ENCODE peak calls at places on chromosomes 16 and 17, in ten cellular contexts. One of them, this sample, is unnamed. For H3K4me1, the result is how much of the 10 kb centered on the place peaks cover.

GRCh38 chr16:4452674-4453073 is 21.8 kb downstream of the NMRAL1 start:
- DNase-seq in transverse colon: no peak
- DNase-seq in left ventricle myocardium inferior: no peak
- DNase-seq in heart right ventricle: no peak
- DNase-seq in ascending aorta: no peak
- DNase-seq in hepatocyte: no peak
- DNase-seq in cardiac muscle cell: no peak
- DNase-seq in sigmoid colon: no peak
- DNase-seq in IMR-90: no peak
- DNase-seq in upper lobe of right lung: no peak
- DNase-seq in this sample: no peak

GRCh38 chr16:30941600-30942420 is 7.1 kb upstream of the ORAI3 start:
- DNase-seq in transverse colon: peak
- DNase-seq in left ventricle myocardium inferior: peak
- DNase-seq in heart right ventricle: peak
- DNase-seq in ascending aorta: no peak
- DNase-seq in hepatocyte: peak
- DNase-seq in cardiac muscle cell: peak
- DNase-seq in sigmoid colon: peak
- DNase-seq in IMR-90: peak
- DNase-seq in upper lobe of right lung: peak
- DNase-seq in this sample: peak

GRCh38 chr17:73620414-73620813 is 23.8 kb downstream of the SDK2 start:
- DNase-seq in transverse colon: no peak
- DNase-seq in left ventricle myocardium inferior: no peak
- DNase-seq in heart right ventricle: no peak
- DNase-seq in ascending aorta: no peak
- DNase-seq in hepatocyte: no peak
- DNase-seq in cardiac muscle cell: no peak
- DNase-seq in sigmoid colon: no peak
- DNase-seq in IMR-90: no peak
- DNase-seq in upper lobe of right lung: no peak
- DNase-seq in this sample: no peak

GRCh38 chr17:16516594-16517018 is 24.6 kb upstream of the LRRC75A start:
- DNase-seq in transverse colon: no peak
- DNase-seq in left ventricle myocardium inferior: no peak
- DNase-seq in heart right ventricle: peak
- DNase-seq in ascending aorta: peak
- DNase-seq in hepatocyte: peak
- DNase-seq in cardiac muscle cell: peak
- DNase-seq in sigmoid colon: no peak
- DNase-seq in IMR-90: peak
- DNase-seq in upper lobe of right lung: no peak
- DNase-seq in this sample: no peak

GRCh38 chr16:53967172-53967571 is 263.2 kb downstream of the FTO start:
- DNase-seq in transverse colon: no peak
- DNase-seq in left ventricle myocardium inferior: no peak
- DNase-seq in heart right ventricle: no peak
- DNase-seq in ascending aorta: no peak
- DNase-seq in hepatocyte: no peak
- DNase-seq in cardiac muscle cell: no peak
- DNase-seq in sigmoid colon: no peak
- DNase-seq in IMR-90: no peak
- DNase-seq in upper lobe of right lung: no peak
- DNase-seq in this sample: no peak

GRCh38 chr16:80883816-80884215 is 79.4 kb upstream of the CDYL2 start:
- DNase-seq in transverse colon: no peak
- DNase-seq in left ventricle myocardium inferior: no peak
- DNase-seq in heart right ventricle: no peak
- DNase-seq in ascending aorta: no peak
- DNase-seq in hepatocyte: no peak
- DNase-seq in cardiac muscle cell: no peak
- DNase-seq in sigmoid colon: no peak
- DNase-seq in IMR-90: no peak
- DNase-seq in upper lobe of right lung: no peak
- DNase-seq in this sample: no peak

GRCh38 chr17:50495918-50496317 is 12.3 kb upstream of the MYCBPAP start:
- DNase-seq in transverse colon: no peak
- DNase-seq in left ventricle myocardium inferior: no peak
- DNase-seq in heart right ventricle: no peak
- DNase-seq in ascending aorta: no peak
- DNase-seq in hepatocyte: no peak
- DNase-seq in cardiac muscle cell: peak
- DNase-seq in sigmoid colon: no peak
- DNase-seq in IMR-90: peak
- DNase-seq in upper lobe of right lung: no peak
- DNase-seq in this sample: no peak

GRCh38 chr17:82647593-82648164 is 565 bp downstream of the WDR45B start:
- DNase-seq in transverse colon: peak
- DNase-seq in left ventricle myocardium inferior: no peak
- DNase-seq in heart right ventricle: peak
- DNase-seq in ascending aorta: peak
- DNase-seq in hepatocyte: peak
- DNase-seq in cardiac muscle cell: peak
- DNase-seq in sigmoid colon: peak
- DNase-seq in IMR-90: no peak
- DNase-seq in upper lobe of right lung: peak
- DNase-seq in this sample: peak

GRCh38 chr17:78175643-78175981 is 7.2 kb downstream of the SYNGR2 start:
- DNase-seq in transverse colon: no peak
- DNase-seq in left ventricle myocardium inferior: no peak
- DNase-seq in heart right ventricle: no peak
- DNase-seq in ascending aorta: no peak
- DNase-seq in hepatocyte: no peak
- DNase-seq in cardiac muscle cell: no peak
- DNase-seq in sigmoid colon: no peak
- DNase-seq in IMR-90: no peak
- DNase-seq in upper lobe of right lung: no peak
- DNase-seq in this sample: peak

GRCh38 chr17:78176548-78177025 is 8.2 kb downstream of the SYNGR2 start:
- DNase-seq in transverse colon: peak
- DNase-seq in left ventricle myocardium inferior: peak
- DNase-seq in heart right ventricle: peak
- DNase-seq in ascending aorta: peak
- DNase-seq in hepatocyte: peak
- DNase-seq in cardiac muscle cell: peak
- DNase-seq in sigmoid colon: peak
- DNase-seq in IMR-90: peak
- DNase-seq in upper lobe of right lung: peak
- DNase-seq in this sample: peak

GRCh38 chr17:78173025-78173715 is 4.8 kb downstream of the SYNGR2 start:
- DNase-seq in transverse colon: peak
- DNase-seq in left ventricle myocardium inferior: no peak
- DNase-seq in heart right ventricle: no peak
- DNase-seq in ascending aorta: no peak
- DNase-seq in hepatocyte: no peak
- DNase-seq in cardiac muscle cell: no peak
- DNase-seq in sigmoid colon: no peak
- DNase-seq in IMR-90: no peak
- DNase-seq in upper lobe of right lung: no peak
- DNase-seq in this sample: no peak

GRCh38 chr17:78174332-78174869 is 6.0 kb downstream of the SYNGR2 start:
- DNase-seq in transverse colon: peak
- DNase-seq in left ventricle myocardium inferior: peak
- DNase-seq in heart right ventricle: peak
- DNase-seq in ascending aorta: peak
- DNase-seq in hepatocyte: no peak
- DNase-seq in cardiac muscle cell: no peak
- DNase-seq in sigmoid colon: peak
- DNase-seq in IMR-90: no peak
- DNase-seq in upper lobe of right lung: peak
- DNase-seq in this sample: peak

GRCh38 chr17:78174870-78175642 is 6.7 kb downstream of the SYNGR2 start:
- DNase-seq in transverse colon: peak
- DNase-seq in left ventricle myocardium inferior: no peak
- DNase-seq in heart right ventricle: no peak
- DNase-seq in ascending aorta: no peak
- DNase-seq in hepatocyte: no peak
- DNase-seq in cardiac muscle cell: no peak
- DNase-seq in sigmoid colon: no peak
- DNase-seq in IMR-90: no peak
- DNase-seq in upper lobe of right lung: no peak
- DNase-seq in this sample: peak
- TF ChIP-seq CTCF in transverse colon: no peak
- TF ChIP-seq CTCF in left ventricle myocardium inferior: no peak
- TF ChIP-seq CTCF in heart right ventricle: no peak
- TF ChIP-seq CTCF in ascending aorta: no peak
- TF ChIP-seq CTCF in hepatocyte: no peak
- TF ChIP-seq CTCF in cardiac muscle cell: no peak
- TF ChIP-seq CTCF in sigmoid colon: no peak
- TF ChIP-seq CTCF in IMR-90: no peak
- TF ChIP-seq CTCF in upper lobe of right lung: no peak
- TF ChIP-seq CTCF in this sample: no peak

DNA sequence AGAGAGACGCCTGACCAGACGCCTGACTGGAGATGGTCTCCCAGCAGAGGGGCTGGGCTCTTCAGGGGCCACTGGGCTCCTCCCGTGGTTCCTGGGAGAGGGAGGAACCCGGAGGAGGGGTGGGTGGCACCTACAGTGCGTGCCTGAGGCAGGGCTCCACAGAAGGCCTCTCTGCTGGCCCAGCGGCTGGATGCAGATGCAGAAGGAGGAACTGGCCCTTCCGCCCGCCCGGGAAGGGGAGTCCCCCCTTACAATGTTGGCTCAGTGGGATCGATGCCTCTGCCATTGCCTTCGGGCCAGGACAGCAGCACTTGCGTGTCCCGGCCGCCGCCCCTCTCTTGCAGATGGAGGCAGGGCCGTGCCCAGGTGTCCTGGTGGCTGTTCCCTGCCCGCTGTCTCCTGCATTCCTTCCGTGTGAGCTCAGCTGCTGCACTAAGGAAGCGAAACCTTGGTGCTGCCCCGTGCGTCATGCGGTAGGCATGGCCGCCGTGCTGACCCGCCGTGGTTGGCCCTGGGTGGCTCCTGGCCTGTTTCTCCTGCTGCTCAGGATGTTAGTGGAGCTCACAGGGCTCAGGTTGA is 15.1 kb downstream of the BAIAP2 start:
- DNase-seq in transverse colon: peak
- DNase-seq in left ventricle myocardium inferior: peak
- DNase-seq in heart right ventricle: no peak
- DNase-seq in ascending aorta: no peak
- DNase-seq in hepatocyte: no peak
- DNase-seq in cardiac muscle cell: no peak
- DNase-seq in sigmoid colon: no peak
- DNase-seq in IMR-90: no peak
- DNase-seq in upper lobe of right lung: peak
- DNase-seq in this sample: no peak
- H3K4me3 ChIP-seq in transverse colon: no peak
- H3K4me3 ChIP-seq in left ventricle myocardium inferior: peak
- H3K4me3 ChIP-seq in heart right ventricle: no peak
- H3K4me3 ChIP-seq in ascending aorta: no peak
- H3K4me3 ChIP-seq in hepatocyte: no peak
- H3K4me3 ChIP-seq in cardiac muscle cell: no peak
- H3K4me3 ChIP-seq in sigmoid colon: no peak
- H3K4me3 ChIP-seq in IMR-90: no peak
- H3K4me3 ChIP-seq in upper lobe of right lung: peak
- H3K4me3 ChIP-seq in this sample: no peak

DNA sequence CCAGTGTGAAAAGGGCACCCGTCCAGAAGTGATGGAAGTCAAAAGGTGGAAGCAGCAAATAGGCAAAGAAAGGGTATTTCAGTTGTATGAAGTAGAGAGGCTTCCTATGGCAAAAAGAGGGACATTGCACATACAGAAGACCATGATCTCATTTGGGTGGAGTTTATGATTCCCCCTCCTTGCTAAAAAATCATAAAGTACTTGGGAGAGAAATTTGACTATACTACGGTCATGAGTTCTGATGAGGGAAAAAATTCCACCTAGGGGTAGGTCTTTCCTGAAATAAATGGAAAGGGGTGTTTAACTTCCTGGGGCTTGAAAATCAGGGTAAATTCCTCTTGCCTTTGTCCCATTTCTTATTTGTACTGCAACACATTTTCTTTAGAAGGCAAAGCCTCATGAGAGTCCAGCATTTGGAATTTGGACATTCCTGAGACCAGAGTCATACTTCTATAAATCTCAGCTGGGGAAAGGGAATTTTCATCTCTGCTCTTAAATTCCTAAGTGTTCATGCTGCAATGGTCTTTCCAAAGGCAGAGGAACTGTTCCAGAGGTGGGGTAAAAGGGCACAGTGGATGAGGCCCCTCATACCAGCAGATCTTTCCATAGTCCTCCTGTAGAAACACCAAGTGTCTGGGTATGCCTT is 5.8 kb downstream of the LYRM1 start:
- DNase-seq in transverse colon: no peak
- DNase-seq in left ventricle myocardium inferior: no peak
- DNase-seq in heart right ventricle: no peak
- DNase-seq in ascending aorta: peak
- DNase-seq in hepatocyte: no peak
- DNase-seq in cardiac muscle cell: peak
- DNase-seq in sigmoid colon: no peak
- DNase-seq in IMR-90: peak
- DNase-seq in upper lobe of right lung: no peak
- DNase-seq in this sample: no peak
- H3K4me1 ChIP-seq in transverse colon: half or more
- H3K4me1 ChIP-seq in left ventricle myocardium inferior: half or more
- H3K4me1 ChIP-seq in heart right ventricle: half or more
- H3K4me1 ChIP-seq in ascending aorta: half or more
- H3K4me1 ChIP-seq in hepatocyte: half or more
- H3K4me1 ChIP-seq in cardiac muscle cell: under half
- H3K4me1 ChIP-seq in sigmoid colon: under half
- H3K4me1 ChIP-seq in IMR-90: under half
- H3K4me1 ChIP-seq in upper lobe of right lung: half or more
- H3K4me1 ChIP-seq in this sample: under half

GRCh38 chr16:85699628-85700027 is 10.9 kb upstream of the GINS2 start:
- DNase-seq in transverse colon: no peak
- DNase-seq in left ventricle myocardium inferior: peak
- DNase-seq in heart right ventricle: no peak
- DNase-seq in ascending aorta: no peak
- DNase-seq in hepatocyte: no peak
- DNase-seq in cardiac muscle cell: peak
- DNase-seq in sigmoid colon: no peak
- DNase-seq in IMR-90: peak
- DNase-seq in upper lobe of right lung: no peak
- DNase-seq in this sample: no peak

GRCh38 chr16:85696761-85697160 is 8.0 kb upstream of the GINS2 start:
- DNase-seq in transverse colon: no peak
- DNase-seq in left ventricle myocardium inferior: no peak
- DNase-seq in heart right ventricle: no peak
- DNase-seq in ascending aorta: no peak
- DNase-seq in hepatocyte: no peak
- DNase-seq in cardiac muscle cell: no peak
- DNase-seq in sigmoid colon: no peak
- DNase-seq in IMR-90: no peak
- DNase-seq in upper lobe of right lung: no peak
- DNase-seq in this sample: peak

GRCh38 chr16:85698459-85699223 is 9.9 kb upstream of the GINS2 start:
- DNase-seq in transverse colon: no peak
- DNase-seq in left ventricle myocardium inferior: no peak
- DNase-seq in heart right ventricle: no peak
- DNase-seq in ascending aorta: no peak
- DNase-seq in hepatocyte: no peak
- DNase-seq in cardiac muscle cell: no peak
- DNase-seq in sigmoid colon: no peak
- DNase-seq in IMR-90: no peak
- DNase-seq in upper lobe of right lung: no peak
- DNase-seq in this sample: no peak

GRCh38 chr16:85697441-85697840 is 8.7 kb upstream of the GINS2 start:
- DNase-seq in transverse colon: no peak
- DNase-seq in left ventricle myocardium inferior: no peak
- DNase-seq in heart right ventricle: no peak
- DNase-seq in ascending aorta: no peak
- DNase-seq in hepatocyte: no peak
- DNase-seq in cardiac muscle cell: no peak
- DNase-seq in sigmoid colon: no peak
- DNase-seq in IMR-90: no peak
- DNase-seq in upper lobe of right lung: no peak
- DNase-seq in this sample: no peak

GRCh38 chr16:85699224-85699558 is 10.4 kb upstream of the GINS2 start:
- DNase-seq in transverse colon: no peak
- DNase-seq in left ventricle myocardium inferior: no peak
- DNase-seq in heart right ventricle: no peak
- DNase-seq in ascending aorta: no peak
- DNase-seq in hepatocyte: no peak
- DNase-seq in cardiac muscle cell: no peak
- DNase-seq in sigmoid colon: no peak
- DNase-seq in IMR-90: no peak
- DNase-seq in upper lobe of right lung: no peak
- DNase-seq in this sample: no peak
- TF ChIP-seq CTCF in transverse colon: no peak
- TF ChIP-seq CTCF in left ventricle myocardium inferior: no peak
- TF ChIP-seq CTCF in heart right ventricle: no peak
- TF ChIP-seq CTCF in ascending aorta: no peak
- TF ChIP-seq CTCF in hepatocyte: no peak
- TF ChIP-seq CTCF in cardiac muscle cell: no peak
- TF ChIP-seq CTCF in sigmoid colon: no peak
- TF ChIP-seq CTCF in IMR-90: no peak
- TF ChIP-seq CTCF in upper lobe of right lung: no peak
- TF ChIP-seq CTCF in this sample: no peak